ENCODE peak calls at places on chromosomes 7 and 10, in eight cellular contexts. R is upper lobe of right lung; G is ascending aorta; S is CD8-positive, alpha-beta memory T cell; L is effector memory CD4-positive, alpha-beta T cell; H is RWPE2; T is uterus; J is Peyer's patch. F is an unnamed sample. For H3K4me1, the result is how much of the 10 kb centered on the place peaks cover.

GRCh38 chr10:129942391-129942790 is 21.7 kb downstream of the EBF3 start:
- DNase-seq in R (no peak), G (peak), S (no peak), L (no peak), H (no peak), T (no peak), J (no peak), F (no peak)

GRCh38 chr7:69772699-69773436 is 174.6 kb downstream of the AUTS2 start:
- DNase-seq in R (no peak), G (no peak), S (no peak), L (no peak), H (no peak), T (no peak), J (no peak), F (no peak)

GRCh38 chr7:30412810-30413504 is 65.6 kb downstream of the NOD1 start:
- DNase-seq in R (no peak), G (no peak), S (peak), L (no peak), H (no peak), T (peak), J (no peak), F (peak)

GRCh38 chr7:36967387-36967786 is 243.1 kb upstream of the AOAH start:
- DNase-seq in R (no peak), G (peak), S (no peak), L (no peak), H (no peak), T (peak), J (no peak), F (no peak)

GRCh38 chr10:114403545-114404161 is 649 bp downstream of the AFAP1L2 start:
- DNase-seq in R (no peak), G (peak), S (no peak), L (no peak), H (no peak), T (peak), J (no peak), F (no peak)

GRCh38 chr7:79786187-79786586 is 332.7 kb upstream of the MAGI2 start:
- DNase-seq in R (no peak), G (no peak), S (no peak), L (no peak), H (no peak), T (no peak), J (no peak), F (no peak)

GRCh38 chr7:70527489-70527888 is 604.5 kb upstream of the GALNT17 start:
- DNase-seq in R (no peak), G (no peak), S (no peak), L (no peak), H (no peak), T (no peak), J (no peak), F (no peak)

GRCh38 chr10:224571-224970 is 89.3 kb downstream of the ZMYND11 start:
- DNase-seq in R (no peak), G (no peak), S (no peak), L (no peak), H (no peak), T (no peak), J (no peak), F (no peak)

GRCh38 chr10:132310701-132311337 is 3.1 kb upstream of the STK32C start:
- DNase-seq in R (no peak), G (peak), S (no peak), L (no peak), H (no peak), T (no peak), J (no peak), F (no peak)

GRCh38 chr10:129706081-129706480 is 239.0 kb downstream of the MGMT start:
- DNase-seq in R (no peak), G (no peak), S (no peak), L (no peak), H (no peak), T (no peak), J (no peak), F (no peak)

GRCh38 chr10:15116225-15116624 is 19.1 kb downstream of the RPP38 start:
- DNase-seq in R (no peak), G (no peak), S (no peak), L (no peak), H (no peak), T (no peak), J (no peak), F (no peak)

GRCh38 chr7:67267914-67268313 is 271.3 kb downstream of the TYW1 start:
- DNase-seq in R (no peak), G (no peak), S (no peak), L (no peak), H (no peak), T (no peak), J (no peak), F (no peak)

GRCh38 chr7:80785961-80786360 is 132.9 kb downstream of the SEMA3C start:
- DNase-seq in R (no peak), G (no peak), S (no peak), L (no peak), H (no peak), T (no peak), J (no peak), F (no peak)

GRCh38 chr7:151431281-151431767 is 8.6 kb downstream of the CRYGN start:
- DNase-seq in R (peak), G (no peak), S (no peak), L (no peak), H (no peak), T (no peak), J (no peak), F (no peak)

GRCh38 chr7:16189026-16189715 is 232.2 kb downstream of the CRPPA start:
- DNase-seq in R (no peak), G (no peak), S (no peak), L (no peak), H (no peak), T (no peak), J (no peak), F (no peak)

GRCh38 chr10:48990226-48990625 is 50.6 kb upstream of the LRRC18 start:
- DNase-seq in R (no peak), G (no peak), S (no peak), L (no peak), H (no peak), T (no peak), J (no peak), F (no peak)

GRCh38 chr7:147276783-147277370 is 1160.3 kb downstream of the CNTNAP2 start:
- DNase-seq in R (no peak), G (no peak), S (no peak), L (no peak), H (no peak), T (no peak), J (no peak), F (no peak)

GRCh38 chr10:132644544-132645530 is 107.2 kb downstream of the INPP5A start:
- DNase-seq in R (peak), G (peak), S (no peak), L (no peak), H (peak), T (no peak), J (peak), F (no peak)

GRCh38 chr10:129968020-129968861 is 4.2 kb upstream of the EBF3 start:
- DNase-seq in R (no peak), G (no peak), S (no peak), L (no peak), H (no peak), T (no peak), J (no peak), F (no peak)

GRCh38 chr7:128697301-128697905 is 25.3 kb downstream of the GARIN1A start:
- DNase-seq in R (no peak), G (no peak), S (peak), L (peak), H (peak), T (no peak), J (peak), F (peak)

GRCh38 chr10:97000487-97001182 is 168.5 kb downstream of the LCOR start:
- DNase-seq in R (no peak), G (peak), S (no peak), L (no peak), H (no peak), T (no peak), J (no peak), F (no peak)

GRCh38 chr10:60423920-60424319 is 34.2 kb upstream of the ANK3 start:
- DNase-seq in R (no peak), G (no peak), S (no peak), L (no peak), H (no peak), T (no peak), J (no peak), F (no peak)

GRCh38 chr10:114632869-114633715 is 25.0 kb downstream of the ABLIM1 start:
- DNase-seq in R (no peak), G (peak), S (no peak), L (no peak), H (no peak), T (peak), J (no peak), F (no peak)

GRCh38 chr10:13839430-13839986 is 252.7 kb downstream of the PRPF18 start:
- DNase-seq in R (no peak), G (peak), S (no peak), L (no peak), H (no peak), T (no peak), J (no peak), F (no peak)

GRCh38 chr10:18252086-18252485 is 111.9 kb downstream of the CACNB2 start:
- DNase-seq in R (no peak), G (no peak), S (no peak), L (no peak), H (no peak), T (no peak), J (no peak), F (no peak)

GRCh38 chr10:50326757-50327701 is 75.7 kb upstream of the ASAH2 start:
- DNase-seq in R (no peak), G (peak), S (no peak), L (no peak), H (no peak), T (peak), J (no peak), F (no peak)

GRCh38 chr7:42745357-42746022 is 166.4 kb downstream of the C7orf25 start:
- DNase-seq in R (no peak), G (peak), S (no peak), L (no peak), H (no peak), T (peak), J (no peak), F (no peak)

DNA sequence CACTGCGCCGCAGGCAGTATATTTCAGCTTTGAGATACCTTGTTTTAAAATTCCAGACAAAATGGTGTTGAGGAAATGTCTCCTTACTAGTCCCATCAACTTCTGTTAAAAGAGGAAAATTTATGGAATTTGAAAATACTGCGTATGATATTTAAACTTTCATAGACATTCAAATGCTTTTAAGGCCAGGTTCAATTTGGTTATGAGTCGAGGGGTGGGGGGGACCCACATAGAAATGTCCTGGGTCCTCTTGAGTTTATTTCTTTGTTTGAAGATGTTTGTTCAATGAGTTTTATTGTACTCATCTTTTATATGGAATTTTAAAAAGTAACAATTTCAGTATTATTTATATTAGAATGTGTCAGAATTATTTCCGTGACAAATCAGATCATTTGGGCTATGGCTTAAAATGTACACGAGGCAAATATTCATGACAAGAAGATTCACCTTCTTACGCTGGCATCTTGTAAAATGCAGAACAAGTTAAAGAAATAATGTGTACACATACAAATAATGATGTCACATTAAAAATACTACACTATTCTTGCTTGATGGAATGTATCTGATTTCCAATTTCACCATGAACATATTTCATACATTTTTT is 1.3 kb downstream of the IKZF1 start:
- DNase-seq in R (no peak), G (no peak), S (no peak), L (no peak), H (no peak), T (no peak), J (no peak), F (no peak)
- H3K27ac ChIP-seq in R (peak), G (no peak), S (peak), L (peak), H (no peak), T (no peak), J (peak), F (peak)

GRCh38 chr10:124669824-124670654 is 74.1 kb downstream of the FAM53B start:
- DNase-seq in R (no peak), G (no peak), S (no peak), L (no peak), H (no peak), T (no peak), J (no peak), F (no peak)
- H3K4me1 ChIP-seq in R (half or more), G (under half), S (half or more), L (half or more), H (under half), T (under half), J (under half), F (half or more)

GRCh38 chr10:9195385-9195784 is 1140.9 kb downstream of the GATA3 start:
- DNase-seq in R (no peak), G (no peak), S (no peak), L (no peak), H (no peak), T (no peak), J (no peak), F (no peak)
- H3K4me3 ChIP-seq in R (no peak), G (no peak), S (no peak), L (no peak), H (no peak), T (no peak), J (no peak), F (no peak)

GRCh38 chr10:33111652-33112051 is 153.6 kb upstream of the ITGB1 start:
- DNase-seq in R (no peak), G (no peak), S (no peak), L (no peak), H (no peak), T (no peak), J (no peak), F (no peak)

GRCh38 chr10:33116293-33116697 is 158.3 kb upstream of the ITGB1 start:
- DNase-seq in R (no peak), G (no peak), S (peak), L (peak), H (no peak), T (peak), J (no peak), F (peak)

GRCh38 chr10:33113111-33113856 is 155.3 kb upstream of the ITGB1 start:
- DNase-seq in R (no peak), G (no peak), S (no peak), L (no peak), H (no peak), T (no peak), J (no peak), F (no peak)

GRCh38 chr10:33115720-33116119 is 157.7 kb upstream of the ITGB1 start:
- DNase-seq in R (peak), G (no peak), S (no peak), L (no peak), H (no peak), T (no peak), J (no peak), F (no peak)

DNA sequence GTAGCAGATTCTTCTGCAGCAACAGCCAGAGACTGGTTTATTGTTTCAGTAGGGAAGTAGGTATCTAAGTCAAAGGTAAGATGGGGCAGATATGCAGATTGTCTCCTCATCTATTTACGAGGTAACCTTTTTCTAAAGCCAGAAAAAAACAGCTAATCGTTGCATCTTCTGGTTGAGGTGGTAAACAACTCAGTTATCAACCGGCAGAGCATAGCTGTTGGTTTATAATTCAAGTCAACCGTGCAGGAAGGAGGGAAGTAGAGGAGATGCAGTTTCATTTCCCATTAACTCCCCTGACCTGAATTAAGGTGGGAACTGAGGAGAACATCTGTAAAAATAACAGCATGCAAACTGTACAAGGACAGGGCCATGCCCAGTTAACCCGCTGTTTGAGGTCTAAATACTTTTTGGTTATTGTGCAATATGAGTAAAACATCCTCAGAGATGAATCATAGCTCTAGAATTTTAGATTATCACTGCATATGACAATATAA is 156.5 kb upstream of the ITGB1 start:
- DNase-seq in R (no peak), G (no peak), S (no peak), L (no peak), H (no peak), T (no peak), J (no peak), F (no peak)
- H3K27ac ChIP-seq in R (no peak), G (no peak), S (peak), L (peak), H (peak), T (no peak), J (no peak), F (peak)

GRCh38 chr10:71230656-71231025 is 18.3 kb downstream of the UNC5B start:
- DNase-seq in R (no peak), G (no peak), S (no peak), L (no peak), H (no peak), T (no peak), J (no peak), F (no peak)
- H3K4me1 ChIP-seq in R (under half), G (under half), S (under half), L (under half), H (under half), T (under half), J (under half), F (under half)

GRCh38 chr7:135601182-135601581 is 43.5 kb downstream of the NUP205 start:
- DNase-seq in R (no peak), G (no peak), S (no peak), L (no peak), H (no peak), T (no peak), J (no peak), F (no peak)

GRCh38 chr7:135597181-135597925 is 39.6 kb downstream of the NUP205 start:
- DNase-seq in R (no peak), G (no peak), S (no peak), L (no peak), H (no peak), T (no peak), J (no peak), F (no peak)

GRCh38 chr7:135599471-135599870 is 41.8 kb downstream of the NUP205 start:
- DNase-seq in R (no peak), G (no peak), S (no peak), L (no peak), H (no peak), T (no peak), J (no peak), F (no peak)

GRCh38 chr7:135602304-135602703 is 44.6 kb downstream of the NUP205 start:
- DNase-seq in R (no peak), G (no peak), S (no peak), L (no peak), H (no peak), T (no peak), J (no peak), F (no peak)

DNA sequence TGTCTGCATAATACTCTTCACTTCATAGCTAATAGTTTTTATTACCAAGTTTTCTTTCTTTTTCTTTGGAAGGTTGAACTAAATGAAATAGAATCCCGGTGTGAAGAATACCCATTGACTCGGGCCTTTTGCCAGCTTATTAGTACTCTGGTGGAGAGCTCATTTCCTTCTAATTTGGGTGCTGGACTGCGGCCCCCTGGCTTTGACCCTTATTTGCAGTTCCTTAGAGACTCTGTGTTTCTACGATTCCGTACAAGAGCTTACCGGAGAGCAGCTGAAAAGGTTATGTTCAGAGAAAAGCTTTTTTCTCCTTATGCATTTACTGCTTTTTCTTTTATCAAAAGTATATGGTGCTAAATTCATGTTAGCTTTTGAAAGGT is 40.2 kb downstream of the NUP205 start:
- DNase-seq in R (no peak), G (no peak), S (no peak), L (no peak), H (no peak), T (no peak), J (no peak), F (no peak)
- H3K4me3 ChIP-seq in R (no peak), G (no peak), S (no peak), L (no peak), H (no peak), T (no peak), J (no peak), F (no peak)

GRCh38 chr7:139109983-139110411 is 477 bp upstream of the ZC3HAV1 start:
- DNase-seq in R (no peak), G (no peak), S (no peak), L (no peak), H (no peak), T (no peak), J (no peak), F (no peak)

GRCh38 chr7:139108256-139109187 is 998 bp downstream of the ZC3HAV1 start:
- DNase-seq in R (peak), G (peak), S (no peak), L (no peak), H (peak), T (no peak), J (peak), F (no peak)

GRCh38 chr7:139109188-139109982 is at the start of gene ZC3HAV1:
- DNase-seq in R (peak), G (peak), S (peak), L (peak), H (peak), T (peak), J (peak), F (peak)

GRCh38 chr7:139105037-139105382 is 4.5 kb downstream of the ZC3HAV1 start:
- DNase-seq in R (no peak), G (no peak), S (peak), L (no peak), H (no peak), T (no peak), J (no peak), F (peak)

DNA sequence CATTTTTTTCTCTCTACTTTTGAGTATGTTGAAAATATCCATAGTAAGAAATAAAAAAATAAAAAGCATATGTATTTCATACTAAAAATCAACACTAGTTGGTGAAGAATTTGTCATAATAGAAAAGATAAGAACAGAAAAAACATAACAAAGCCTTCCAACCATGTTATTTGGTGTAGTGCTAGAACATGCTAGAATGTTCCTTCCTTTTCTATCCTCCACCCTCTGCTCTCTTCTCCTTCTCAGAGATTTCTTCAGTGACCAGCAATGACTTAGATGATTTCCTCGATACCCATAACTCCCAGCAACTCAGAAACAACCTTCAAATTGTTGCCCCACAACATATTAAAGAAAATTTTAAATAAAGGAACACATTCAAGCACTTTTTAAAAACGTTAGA is 2.6 kb downstream of the ZC3HAV1 start:
- DNase-seq in R (no peak), G (no peak), S (no peak), L (no peak), H (no peak), T (no peak), J (no peak), F (no peak)
- H3K27ac ChIP-seq in R (peak), G (peak), S (peak), L (peak), H (no peak), T (no peak), J (no peak), F (peak)

GRCh38 chr7:74637745-74638144 is 19.8 kb upstream of the GTF2I start:
- DNase-seq in R (no peak), G (no peak), S (no peak), L (no peak), H (no peak), T (no peak), J (no peak), F (no peak)
- H3K4me1 ChIP-seq in R (under half), G (under half), S (under half), L (under half), H (under half), T (under half), J (under half), F (under half)